ENCODE peak calls at places on chromosomes 5 and 9, in six cellular contexts. O is AML-193, S is T-cell, F is NCI-H187 treated with DMSO at 0.1 percent for 48 hours, A is ureter, Z is left colon. J is an unnamed sample.

GRCh38 chr9:109817146-109817845 is 37.3 kb downstream of the PALM2AKAP2 start:
- DNase-seq in O (no peak), S (no peak), A (no peak), F (no peak), Z (no peak), J (no peak)

GRCh38 chr9:83056180-83056579 is 6.8 kb downstream of the RASEF start:
- DNase-seq in Z (no peak), S (no peak), O (no peak), F (peak), A (no peak), J (no peak)

GRCh38 chr5:32329395-32329834 is 16.7 kb upstream of the MTMR12 start:
- DNase-seq in Z (peak), S (peak), F (no peak), O (peak), A (peak), J (peak)

GRCh38 chr9:7710686-7711085 is 88.9 kb downstream of the DMAC1 start:
- DNase-seq in S (no peak), O (no peak), A (no peak), Z (no peak), F (no peak), J (no peak)

GRCh38 chr9:124222918-124223720 is 34.6 kb upstream of the NEK6 start:
- DNase-seq in S (no peak), A (no peak), Z (peak), O (peak), F (no peak), J (no peak)

GRCh38 chr5:180825768-180826525 is 23.3 kb upstream of the MGAT1 start:
- DNase-seq in S (no peak), Z (peak), A (peak), F (no peak), O (no peak), J (no peak)

GRCh38 chr5:52760695-52761366 is 26.9 kb upstream of the ITGA1 start:
- DNase-seq in S (no peak), A (no peak), Z (no peak), F (no peak), O (no peak), J (no peak)

GRCh38 chr9:135508211-135508820 is 7.8 kb downstream of the MRPS2 start:
- DNase-seq in F (no peak), Z (no peak), S (no peak), A (no peak), O (no peak), J (no peak)

GRCh38 chr9:26426732-26427131 is 465.9 kb downstream of the CAAP1 start:
- DNase-seq in F (no peak), Z (no peak), O (no peak), A (no peak), S (no peak), J (no peak)

GRCh38 chr9:24413651-24414050 is 132.0 kb downstream of the IZUMO3 start:
- DNase-seq in O (no peak), Z (no peak), A (no peak), S (no peak), F (no peak), J (no peak)

GRCh38 chr5:174355208-174355612 is 309.7 kb downstream of the NSG2 start:
- DNase-seq in F (no peak), S (no peak), Z (no peak), O (peak), A (no peak), J (no peak)

GRCh38 chr5:169911448-169912212 is 68.7 kb downstream of the INSYN2B start:
- DNase-seq in A (no peak), S (no peak), O (no peak), Z (no peak), F (no peak), J (no peak)

GRCh38 chr5:84197542-84197941 is 187.1 kb downstream of the EDIL3 start:
- DNase-seq in O (peak), A (no peak), Z (no peak), S (no peak), F (no peak), J (no peak)

GRCh38 chr9:8106362-8106761 is 306.8 kb upstream of the DMAC1 start:
- DNase-seq in O (no peak), F (no peak), Z (no peak), S (no peak), A (no peak), J (no peak)

GRCh38 chr9:106218427-106218826 is 524.1 kb downstream of the TMEM38B start:
- DNase-seq in A (no peak), F (no peak), Z (no peak), S (no peak), O (no peak), J (no peak)

GRCh38 chr5:81450940-81451339 is 57.0 kb upstream of the ACOT12 start:
- DNase-seq in F (no peak), O (no peak), Z (no peak), S (no peak), A (no peak), J (no peak)

GRCh38 chr9:127886401-127886972 is 9.0 kb upstream of the AK1 start:
- DNase-seq in O (no peak), S (no peak), A (no peak), Z (no peak), F (no peak), J (no peak)

GRCh38 chr9:110640736-110641135 is 27.9 kb upstream of the MUSK start:
- DNase-seq in A (no peak), F (peak), Z (no peak), S (no peak), O (no peak), J (no peak)

GRCh38 chr5:58258984-58259684 is 200.8 kb downstream of the PLK2 start:
- DNase-seq in Z (no peak), F (no peak), A (no peak), S (no peak), O (no peak), J (no peak)

GRCh38 chr9:83583151-83584014 is 39.6 kb upstream of the IDNK start:
- DNase-seq in Z (peak), F (no peak), A (no peak), O (peak), S (peak), J (peak)

GRCh38 chr5:108747111-108748009 is at the start of gene FER:
- DNase-seq in F (no peak), S (peak), A (no peak), O (peak), Z (peak), J (peak)

GRCh38 chr5:35924122-35924949 is 14.1 kb downstream of the CAPSL start:
- DNase-seq in F (no peak), Z (no peak), O (no peak), S (no peak), A (no peak), J (no peak)

GRCh38 chr5:145812877-145813276 is 22.3 kb downstream of the PRELID2 start:
- DNase-seq in O (no peak), Z (no peak), F (no peak), A (no peak), S (no peak), J (no peak)

GRCh38 chr5:5244581-5244980 is 104.5 kb downstream of the ADAMTS16 start:
- DNase-seq in S (no peak), F (no peak), A (no peak), Z (no peak), O (no peak), J (no peak)

GRCh38 chr5:95107138-95107537 is 177.8 kb downstream of the MCTP1 start:
- DNase-seq in F (no peak), Z (no peak), A (no peak), O (no peak), S (no peak), J (no peak)

GRCh38 chr9:21576331-21577189 is 94.4 kb upstream of the IFNE start:
- DNase-seq in S (peak), F (no peak), O (no peak), Z (no peak), A (no peak), J (no peak)

GRCh38 chr9:87382902-87383301 is 114.8 kb upstream of the DAPK1 start:
- DNase-seq in F (no peak), O (no peak), Z (no peak), S (no peak), A (no peak), J (no peak)

GRCh38 chr9:91783876-91784672 is 166.0 kb downstream of the ROR2 start:
- DNase-seq in O (no peak), Z (no peak), A (peak), S (no peak), F (no peak), J (no peak)

GRCh38 chr5:14063117-14063516 is 80.0 kb upstream of the TRIO start:
- DNase-seq in F (no peak), A (no peak), O (no peak), Z (no peak), S (no peak), J (no peak)

GRCh38 chr5:93594591-93595419 is 11.8 kb downstream of the NR2F1 start:
- DNase-seq in Z (no peak), S (no peak), A (no peak), F (no peak), O (no peak), J (no peak)

GRCh38 chr5:138969323-138970013 is 94.3 kb upstream of the LRRTM2 start:
- DNase-seq in O (no peak), F (no peak), S (no peak), Z (no peak), A (no peak), J (no peak)

GRCh38 chr9:34089311-34089710 is 37.2 kb downstream of the DCAF12 start:
- DNase-seq in Z (no peak), A (no peak), S (no peak), O (no peak), F (no peak), J (no peak)

GRCh38 chr5:144134181-144134827 is 36.2 kb downstream of the YIPF5 start:
- DNase-seq in S (no peak), A (no peak), Z (no peak), F (no peak), O (no peak), J (no peak)

GRCh38 chr5:32123058-32123805 is 50.9 kb downstream of the GOLPH3 start:
- DNase-seq in O (no peak), A (no peak), Z (no peak), F (no peak), S (no peak), J (no peak)